ENCODE peak calls at places on chromosomes 7 and 10, in four cellular contexts. One of them, this sample, is unnamed.
A peak's percentile ranks its signal among the peaks of the same experiment; 100 is the strongest.

GRCh38 chr10:10977978-10978377 is 39.7 kb upstream of the CELF2 start:
- DNase-seq in NCI-H146: no peak
- DNase-seq in renal cortical epithelial cell: no peak
- DNase-seq in activated T-cell treated with anti-CD3 and anti-CD28 coated beads for 1 hour: no peak
- DNase-seq in this sample: no peak

GRCh38 chr7:94849636-94850208 is 57.7 kb upstream of the PPP1R9A start:
- DNase-seq in NCI-H146: no peak
- DNase-seq in renal cortical epithelial cell: no peak
- DNase-seq in activated T-cell treated with anti-CD3 and anti-CD28 coated beads for 1 hour: no peak
- DNase-seq in this sample: no peak

GRCh38 chr10:79927111-79927828 is 21.6 kb downstream of the SFTPD start:
- DNase-seq in NCI-H146: no peak
- DNase-seq in renal cortical epithelial cell: no peak
- DNase-seq in activated T-cell treated with anti-CD3 and anti-CD28 coated beads for 1 hour: no peak
- DNase-seq in this sample: no peak

GRCh38 chr7:116736927-116737715 is 65.1 kb downstream of the MET start:
- DNase-seq in NCI-H146: no peak
- DNase-seq in renal cortical epithelial cell: peak; percentile 89
- DNase-seq in activated T-cell treated with anti-CD3 and anti-CD28 coated beads for 1 hour: no peak
- DNase-seq in this sample: no peak

GRCh38 chr7:2633538-2634264 is 1.9 kb downstream of the TTYH3 start:
- DNase-seq in NCI-H146: peak; percentile 46
- DNase-seq in renal cortical epithelial cell: peak; percentile 83
- DNase-seq in activated T-cell treated with anti-CD3 and anti-CD28 coated beads for 1 hour: no peak
- DNase-seq in this sample: no peak

GRCh38 chr7:14521183-14521582 is 381.4 kb downstream of the DGKB start:
- DNase-seq in NCI-H146: no peak
- DNase-seq in renal cortical epithelial cell: no peak
- DNase-seq in activated T-cell treated with anti-CD3 and anti-CD28 coated beads for 1 hour: no peak
- DNase-seq in this sample: no peak

GRCh38 chr7:18402488-18403183 is 92.9 kb upstream of the HDAC9 start:
- DNase-seq in NCI-H146: no peak
- DNase-seq in renal cortical epithelial cell: no peak
- DNase-seq in activated T-cell treated with anti-CD3 and anti-CD28 coated beads for 1 hour: no peak
- DNase-seq in this sample: no peak

GRCh38 chr10:124977648-124978375 is 35.9 kb downstream of the ZRANB1 start:
- DNase-seq in NCI-H146: no peak
- DNase-seq in renal cortical epithelial cell: no peak
- DNase-seq in activated T-cell treated with anti-CD3 and anti-CD28 coated beads for 1 hour: no peak
- DNase-seq in this sample: no peak

GRCh38 chr10:125881192-125881591 is at the start of gene DHX32:
- DNase-seq in NCI-H146: no peak
- DNase-seq in renal cortical epithelial cell: no peak
- DNase-seq in activated T-cell treated with anti-CD3 and anti-CD28 coated beads for 1 hour: no peak
- DNase-seq in this sample: no peak